ENCODE peak calls at places on chromosomes 2 and 18, in nine cellular contexts. G is SK-N-DZ; U is activated CD8-positive, alpha-beta memory T cell treated with anti-CD3 and anti-CD28 coated beads, Interleukin-2, amount 50 U/mL, for 4 hours; I is activated CD4-positive, alpha-beta T cell treated with anti-CD3 and anti-CD28 coated beads, Interleukin-2, amount 50 U/mL, for 48 hours; R is KG1; E is activated naive CD8-positive, alpha-beta T cell treated with anti-CD3 and anti-CD28 coated beads for 36 hours; L is AG04449; O is heart left ventricle; K is fibroblast of the aortic adventitia. P is an unnamed sample.

GRCh38 chr2:23614701-23615100 is 229.7 kb downstream of the KLHL29 start:
- DNase-seq in G (no peak), U (no peak), I (no peak), R (peak), E (peak), L (no peak), O (no peak), K (no peak), P (no peak)

GRCh38 chr2:199895406-199895805 is 15.7 kb upstream of the C2orf69 start:
- DNase-seq in G (no peak), U (no peak), I (no peak), R (no peak), E (no peak), L (no peak), O (no peak), K (no peak), P (no peak)

GRCh38 chr2:235856820-235857185 is 311.4 kb downstream of the GBX2 start:
- DNase-seq in G (no peak), U (no peak), I (no peak), R (no peak), E (no peak), L (no peak), O (no peak), K (no peak), P (no peak)

GRCh38 chr18:3514312-3515216 is 64.6 kb downstream of the TGIF1 start:
- DNase-seq in G (no peak), U (no peak), I (no peak), R (no peak), E (no peak), L (no peak), O (no peak), K (no peak), P (no peak)

GRCh38 chr18:52481116-52481515 is 141.1 kb downstream of the DCC start:
- DNase-seq in G (no peak), U (no peak), I (no peak), R (no peak), E (no peak), L (no peak), O (no peak), K (no peak), P (no peak)

GRCh38 chr18:48983793-48984437 is 33.1 kb upstream of the SMAD7 start:
- DNase-seq in G (no peak), U (no peak), I (no peak), R (no peak), E (no peak), L (no peak), O (no peak), K (peak), P (no peak)

GRCh38 chr2:231409773-231410172 is 14.3 kb downstream of the B3GNT7 start:
- DNase-seq in G (no peak), U (no peak), I (no peak), R (no peak), E (no peak), L (no peak), O (no peak), K (no peak), P (no peak)

GRCh38 chr2:213723707-213724106 is 439.4 kb downstream of the SPAG16 start:
- DNase-seq in G (no peak), U (no peak), I (no peak), R (no peak), E (no peak), L (no peak), O (no peak), K (no peak), P (no peak)

GRCh38 chr2:180334514-180334913 is 327.4 kb upstream of the CWC22 start:
- DNase-seq in G (no peak), U (no peak), I (no peak), R (no peak), E (no peak), L (no peak), O (no peak), K (no peak), P (no peak)

GRCh38 chr2:119261498-119262225 is 38.0 kb downstream of the STEAP3 start:
- DNase-seq in G (no peak), U (no peak), I (no peak), R (no peak), E (no peak), L (no peak), O (no peak), K (no peak), P (no peak)

GRCh38 chr2:229870903-229871650 is 50.7 kb downstream of the TRIP12 start:
- DNase-seq in G (no peak), U (no peak), I (no peak), R (no peak), E (no peak), L (no peak), O (no peak), K (no peak), P (no peak)

GRCh38 chr18:55650363-55650870 is 62.4 kb upstream of the TCF4 start:
- DNase-seq in G (no peak), U (no peak), I (no peak), R (no peak), E (no peak), L (no peak), O (no peak), K (peak), P (no peak)

GRCh38 chr2:63009490-63009889 is 41.1 kb upstream of the OTX1 start:
- DNase-seq in G (no peak), U (no peak), I (no peak), R (no peak), E (no peak), L (no peak), O (no peak), K (no peak), P (no peak)

GRCh38 chr2:32719933-32720716 is 92.3 kb downstream of the TTC27 start:
- DNase-seq in G (no peak), U (no peak), I (no peak), R (no peak), E (no peak), L (no peak), O (no peak), K (peak), P (no peak)

GRCh38 chr2:231292472-231293134 is 94.2 kb downstream of the ARMC9 start:
- DNase-seq in G (no peak), U (no peak), I (no peak), R (no peak), E (no peak), L (no peak), O (no peak), K (no peak), P (no peak)

GRCh38 chr2:88638743-88639142 is 11.5 kb upstream of the EIF2AK3 start:
- DNase-seq in G (no peak), U (no peak), I (no peak), R (no peak), E (peak), L (no peak), O (no peak), K (peak), P (no peak)

GRCh38 chr2:239816571-239816970 is 208.6 kb downstream of the NDUFA10 start:
- DNase-seq in G (no peak), U (no peak), I (no peak), R (no peak), E (no peak), L (no peak), O (no peak), K (no peak), P (no peak)

P was measured in NCI-H1417 treated with DMSO at 0.1 percent for 48 hours.